ENCODE peak calls at places on chromosomes 3 and 15, in seven cellular contexts. S is GM13977, D is T-cell, K is T-helper 1 cell, G is amniotic stem cell, M is astrocyte of the spinal cord, L is amniotic epithelial cell. C is an unnamed sample.

GRCh38 chr3:168071971-168072645 is 23.6 kb downstream of the GOLIM4 start:
- DNase-seq in M (peak), S (no peak), L (no peak), D (no peak), K (no peak), G (no peak), C (no peak)

GRCh38 chr15:33083232-33084006 is 111.1 kb downstream of the FMN1 start:
- DNase-seq in S (no peak), M (peak), D (no peak), L (no peak), K (no peak), G (no peak), C (no peak)

GRCh38 chr3:63908081-63908736 is 4.0 kb downstream of the SCAANT1 start:
- DNase-seq in M (peak), D (no peak), K (no peak), S (no peak), G (no peak), L (peak), C (no peak)

GRCh38 chr3:115518100-115518852 is 105.0 kb upstream of the GAP43 start:
- DNase-seq in M (peak), S (no peak), L (peak), G (no peak), K (no peak), D (no peak), C (no peak)

GRCh38 chr3:48565591-48566400 is 2.2 kb upstream of the UCN2 start:
- DNase-seq in L (peak), D (no peak), G (peak), M (peak), K (no peak), S (no peak), C (peak)

GRCh38 chr3:29868702-29869101 is 587.8 kb downstream of the RBMS3 start:
- DNase-seq in K (no peak), D (no peak), G (no peak), M (no peak), S (no peak), L (no peak), C (no peak)

GRCh38 chr3:4584537-4585249 is 91.5 kb downstream of the ITPR1 start:
- DNase-seq in D (no peak), K (no peak), S (peak), G (no peak), L (no peak), M (peak), C (no peak)

GRCh38 chr15:77889009-77889806 is 188.3 kb downstream of the TBC1D2B start:
- DNase-seq in G (no peak), L (no peak), S (no peak), M (peak), K (no peak), D (no peak), C (no peak)

GRCh38 chr15:74383695-74384565 is 16.5 kb upstream of the CYP11A1 start:
- DNase-seq in M (no peak), G (no peak), S (peak), D (no peak), K (no peak), L (no peak), C (no peak)

GRCh38 chr3:101725192-101725889 is 927 bp downstream of the CEP97 start:
- DNase-seq in S (no peak), D (peak), M (peak), K (peak), G (no peak), L (no peak), C (peak)

GRCh38 chr3:52244061-52244628 is 1.4 kb upstream of the PPM1M start:
- DNase-seq in S (peak), M (no peak), G (peak), K (no peak), D (no peak), L (no peak), C (no peak)

GRCh38 chr3:187789872-187790271 is 44.6 kb upstream of the BCL6 start:
- DNase-seq in G (no peak), K (no peak), D (no peak), M (no peak), S (no peak), L (no peak), C (no peak)

GRCh38 chr3:156770699-156771414 is 55.3 kb upstream of the LEKR1 start:
- DNase-seq in K (no peak), S (no peak), L (no peak), G (no peak), D (no peak), M (no peak), C (no peak)

GRCh38 chr3:198061119-198062067 is 101.4 kb downstream of the LMLN start:
- DNase-seq in K (no peak), M (no peak), D (no peak), L (no peak), S (no peak), G (no peak), C (no peak)

GRCh38 chr3:24161841-24162240 is 216.8 kb downstream of the NR1D2 start:
- DNase-seq in M (no peak), K (no peak), G (no peak), D (no peak), L (no peak), S (no peak), C (no peak)

GRCh38 chr3:69691860-69692259 is 47.4 kb upstream of the MITF start:
- DNase-seq in D (no peak), M (no peak), S (no peak), G (no peak), L (peak), K (no peak), C (no peak)

GRCh38 chr3:87084868-87085267 is 93.9 kb upstream of the VGLL3 start:
- DNase-seq in D (no peak), G (no peak), L (no peak), S (no peak), K (no peak), M (peak), C (no peak)

GRCh38 chr15:85473455-85473854 is 93.1 kb downstream of the AKAP13 start:
- DNase-seq in S (no peak), D (no peak), G (no peak), K (no peak), M (peak), L (peak), C (no peak)

GRCh38 chr15:80780416-80781221 is 1.4 kb downstream of the CEMIP start:
- DNase-seq in M (peak), G (no peak), K (no peak), L (peak), S (peak), D (no peak), C (no peak)